ENCODE peak calls at places on chromosome 12, in eight cellular contexts. One of them, this sample, is unnamed.
A peak's percentile ranks its signal among the peaks of the same experiment; 100 is the strongest.

GRCh38 chr12:5499566-5500325 is 67.8 kb downstream of the NTF3 start:
- DNase-seq in fibroblast of mammary gland: no peak
- DNase-seq in upper lobe of right lung: no peak
- DNase-seq in gastrocnemius medialis: no peak
- DNase-seq in epithelial cell of esophagus: no peak
- DNase-seq in osteoblast: no peak
- DNase-seq in HCT116: no peak
- DNase-seq in HFF-Myc: peak; percentile 76
- DNase-seq in this sample: no peak

GRCh38 chr12:12007001-12007712 is 63.6 kb upstream of the BCL2L14 start:
- DNase-seq in fibroblast of mammary gland: peak; percentile 73
- DNase-seq in upper lobe of right lung: no peak
- DNase-seq in gastrocnemius medialis: no peak
- DNase-seq in epithelial cell of esophagus: no peak
- DNase-seq in osteoblast: peak; percentile 88
- DNase-seq in HCT116: no peak
- DNase-seq in HFF-Myc: no peak
- DNase-seq in this sample: no peak

GRCh38 chr12:68269727-68270126 is 16.3 kb upstream of the IL22 start:
- DNase-seq in fibroblast of mammary gland: no peak
- DNase-seq in upper lobe of right lung: no peak
- DNase-seq in gastrocnemius medialis: no peak
- DNase-seq in epithelial cell of esophagus: no peak
- DNase-seq in osteoblast: no peak
- DNase-seq in HCT116: no peak
- DNase-seq in HFF-Myc: no peak
- DNase-seq in this sample: no peak

GRCh38 chr12:8590842-8591545 is 21.7 kb downstream of the AICDA start:
- DNase-seq in fibroblast of mammary gland: peak; percentile 33
- DNase-seq in upper lobe of right lung: no peak
- DNase-seq in gastrocnemius medialis: no peak
- DNase-seq in epithelial cell of esophagus: peak; percentile 63
- DNase-seq in osteoblast: no peak
- DNase-seq in HCT116: no peak
- DNase-seq in HFF-Myc: no peak
- DNase-seq in this sample: no peak

GRCh38 chr12:103858953-103859601 is 18.0 kb upstream of the NT5DC3 start:
- DNase-seq in fibroblast of mammary gland: peak; percentile 94
- DNase-seq in upper lobe of right lung: no peak
- DNase-seq in gastrocnemius medialis: peak; percentile 90
- DNase-seq in epithelial cell of esophagus: peak; percentile 97
- DNase-seq in osteoblast: peak; percentile 93
- DNase-seq in HCT116: peak; percentile 77
- DNase-seq in HFF-Myc: peak; percentile 92
- DNase-seq in this sample: peak; percentile 98

GRCh38 chr12:31321565-31322228 is 4.3 kb downstream of the SINHCAF start:
- DNase-seq in fibroblast of mammary gland: peak; percentile 30
- DNase-seq in upper lobe of right lung: no peak
- DNase-seq in gastrocnemius medialis: no peak
- DNase-seq in epithelial cell of esophagus: no peak
- DNase-seq in osteoblast: no peak
- DNase-seq in HCT116: no peak
- DNase-seq in HFF-Myc: no peak
- DNase-seq in this sample: no peak

GRCh38 chr12:96236221-96236822 is 42.1 kb downstream of the ELK3 start:
- DNase-seq in fibroblast of mammary gland: peak; percentile 94
- DNase-seq in upper lobe of right lung: no peak
- DNase-seq in gastrocnemius medialis: no peak
- DNase-seq in epithelial cell of esophagus: no peak
- DNase-seq in osteoblast: peak; percentile 87
- DNase-seq in HCT116: no peak
- DNase-seq in HFF-Myc: no peak
- DNase-seq in this sample: peak; percentile 90

GRCh38 chr12:2124466-2125023 is 71.8 kb downstream of the CACNA1C start:
- DNase-seq in fibroblast of mammary gland: no peak
- DNase-seq in upper lobe of right lung: no peak
- DNase-seq in gastrocnemius medialis: no peak
- DNase-seq in epithelial cell of esophagus: no peak
- DNase-seq in osteoblast: no peak
- DNase-seq in HCT116: no peak
- DNase-seq in HFF-Myc: no peak
- DNase-seq in this sample: peak; percentile 50

GRCh38 chr12:12123209-12123608 is 52.5 kb downstream of the BCL2L14 start:
- DNase-seq in fibroblast of mammary gland: no peak
- DNase-seq in upper lobe of right lung: no peak
- DNase-seq in gastrocnemius medialis: no peak
- DNase-seq in epithelial cell of esophagus: no peak
- DNase-seq in osteoblast: no peak
- DNase-seq in HCT116: no peak
- DNase-seq in HFF-Myc: no peak
- DNase-seq in this sample: no peak

GRCh38 chr12:56839489-56840442 is 76.6 kb downstream of the HSD17B6 start:
- DNase-seq in fibroblast of mammary gland: peak; percentile 21
- DNase-seq in upper lobe of right lung: peak; percentile 67
- DNase-seq in gastrocnemius medialis: no peak
- DNase-seq in epithelial cell of esophagus: peak; percentile 69
- DNase-seq in osteoblast: no peak
- DNase-seq in HCT116: peak; percentile 48
- DNase-seq in HFF-Myc: peak; percentile 24
- DNase-seq in this sample: no peak

GRCh38 chr12:106049105-106049504 is 89.6 kb downstream of the NUAK1 start:
- DNase-seq in fibroblast of mammary gland: no peak
- DNase-seq in upper lobe of right lung: no peak
- DNase-seq in gastrocnemius medialis: no peak
- DNase-seq in epithelial cell of esophagus: no peak
- DNase-seq in osteoblast: no peak
- DNase-seq in HCT116: no peak
- DNase-seq in HFF-Myc: no peak
- DNase-seq in this sample: no peak

GRCh38 chr12:65892905-65893304 is 68.6 kb downstream of the HMGA2 start:
- DNase-seq in fibroblast of mammary gland: peak; percentile 85
- DNase-seq in upper lobe of right lung: no peak
- DNase-seq in gastrocnemius medialis: no peak
- DNase-seq in epithelial cell of esophagus: peak; percentile 55
- DNase-seq in osteoblast: no peak
- DNase-seq in HCT116: no peak
- DNase-seq in HFF-Myc: peak; percentile 66
- DNase-seq in this sample: no peak

GRCh38 chr12:52149651-52150241 is 42.1 kb downstream of the KRT80 start:
- DNase-seq in fibroblast of mammary gland: no peak
- DNase-seq in upper lobe of right lung: no peak
- DNase-seq in gastrocnemius medialis: no peak
- DNase-seq in epithelial cell of esophagus: peak; percentile 36
- DNase-seq in osteoblast: peak; percentile 74
- DNase-seq in HCT116: no peak
- DNase-seq in HFF-Myc: no peak
- DNase-seq in this sample: peak; percentile 48

GRCh38 chr12:27305673-27306504 is 26.7 kb upstream of the BMAL2 start:
- DNase-seq in fibroblast of mammary gland: peak; percentile 72
- DNase-seq in upper lobe of right lung: no peak
- DNase-seq in gastrocnemius medialis: no peak
- DNase-seq in epithelial cell of esophagus: peak; percentile 41
- DNase-seq in osteoblast: no peak
- DNase-seq in HCT116: peak; percentile 27
- DNase-seq in HFF-Myc: no peak
- DNase-seq in this sample: no peak

GRCh38 chr12:110157539-110157938 is 33.4 kb downstream of the IFT81 start:
- DNase-seq in fibroblast of mammary gland: no peak
- DNase-seq in upper lobe of right lung: no peak
- DNase-seq in gastrocnemius medialis: no peak
- DNase-seq in epithelial cell of esophagus: no peak
- DNase-seq in osteoblast: no peak
- DNase-seq in HCT116: no peak
- DNase-seq in HFF-Myc: no peak
- DNase-seq in this sample: no peak

GRCh38 chr12:95497031-95497430 is 23.1 kb downstream of the METAP2 start:
- DNase-seq in fibroblast of mammary gland: no peak
- DNase-seq in upper lobe of right lung: no peak
- DNase-seq in gastrocnemius medialis: no peak
- DNase-seq in epithelial cell of esophagus: no peak
- DNase-seq in osteoblast: no peak
- DNase-seq in HCT116: no peak
- DNase-seq in HFF-Myc: no peak
- DNase-seq in this sample: no peak

GRCh38 chr12:7108042-7108927 is 729 bp downstream of the C1RL start:
- DNase-seq in fibroblast of mammary gland: peak; percentile 79
- DNase-seq in upper lobe of right lung: peak; percentile 94
- DNase-seq in gastrocnemius medialis: peak; percentile 76
- DNase-seq in epithelial cell of esophagus: peak; percentile 88
- DNase-seq in osteoblast: peak; percentile 94
- DNase-seq in HCT116: peak; percentile 62
- DNase-seq in HFF-Myc: no peak
- DNase-seq in this sample: peak; percentile 91

GRCh38 chr12:111775205-111776193 is 8.8 kb downstream of the ALDH2 start:
- DNase-seq in fibroblast of mammary gland: peak; percentile 84
- DNase-seq in upper lobe of right lung: peak; percentile 92
- DNase-seq in gastrocnemius medialis: peak; percentile 78
- DNase-seq in epithelial cell of esophagus: peak; percentile 60
- DNase-seq in osteoblast: peak; percentile 94
- DNase-seq in HCT116: no peak
- DNase-seq in HFF-Myc: peak; percentile 42
- DNase-seq in this sample: peak; percentile 95

GRCh38 chr12:69583203-69583602 is 2.1 kb upstream of the CCT2 start:
- DNase-seq in fibroblast of mammary gland: no peak
- DNase-seq in upper lobe of right lung: no peak
- DNase-seq in gastrocnemius medialis: no peak
- DNase-seq in epithelial cell of esophagus: peak; percentile 38
- DNase-seq in osteoblast: peak; percentile 14
- DNase-seq in HCT116: no peak
- DNase-seq in HFF-Myc: no peak
- DNase-seq in this sample: no peak

GRCh38 chr12:64696065-64696741 is 63.0 kb downstream of the GNS start:
- DNase-seq in fibroblast of mammary gland: peak; percentile 45
- DNase-seq in upper lobe of right lung: no peak
- DNase-seq in gastrocnemius medialis: no peak
- DNase-seq in epithelial cell of esophagus: peak; percentile 43
- DNase-seq in osteoblast: no peak
- DNase-seq in HCT116: no peak
- DNase-seq in HFF-Myc: no peak
- DNase-seq in this sample: no peak

GRCh38 chr12:92244036-92244435 is 98.4 kb upstream of the BTG1 start:
- DNase-seq in fibroblast of mammary gland: peak; percentile 82
- DNase-seq in upper lobe of right lung: no peak
- DNase-seq in gastrocnemius medialis: peak; percentile 28
- DNase-seq in epithelial cell of esophagus: no peak
- DNase-seq in osteoblast: no peak
- DNase-seq in HCT116: no peak
- DNase-seq in HFF-Myc: no peak
- DNase-seq in this sample: peak; percentile 73

GRCh38 chr12:22935501-22935900 is 310.5 kb downstream of the ETNK1 start:
- DNase-seq in fibroblast of mammary gland: peak; percentile 74
- DNase-seq in upper lobe of right lung: no peak
- DNase-seq in gastrocnemius medialis: no peak
- DNase-seq in epithelial cell of esophagus: peak; percentile 37
- DNase-seq in osteoblast: no peak
- DNase-seq in HCT116: no peak
- DNase-seq in HFF-Myc: no peak
- DNase-seq in this sample: no peak

GRCh38 chr12:120534203-120534702 is at the start of gene RNF10:
- DNase-seq in fibroblast of mammary gland: peak; percentile 89
- DNase-seq in upper lobe of right lung: peak; percentile 83
- DNase-seq in gastrocnemius medialis: peak; percentile 82
- DNase-seq in epithelial cell of esophagus: peak; percentile 88
- DNase-seq in osteoblast: peak; percentile 93
- DNase-seq in HCT116: peak; percentile 87
- DNase-seq in HFF-Myc: peak; percentile 80
- DNase-seq in this sample: peak; percentile 87

GRCh38 chr12:60231301-60231700 is 635.5 kb downstream of the SLC16A7 start:
- DNase-seq in fibroblast of mammary gland: no peak
- DNase-seq in upper lobe of right lung: no peak
- DNase-seq in gastrocnemius medialis: no peak
- DNase-seq in epithelial cell of esophagus: no peak
- DNase-seq in osteoblast: peak; percentile 15
- DNase-seq in HCT116: no peak
- DNase-seq in HFF-Myc: no peak
- DNase-seq in this sample: no peak

GRCh38 chr12:108681317-108681716 is 47.6 kb upstream of the SELPLG start:
- DNase-seq in fibroblast of mammary gland: no peak
- DNase-seq in upper lobe of right lung: no peak
- DNase-seq in gastrocnemius medialis: no peak
- DNase-seq in epithelial cell of esophagus: no peak
- DNase-seq in osteoblast: no peak
- DNase-seq in HCT116: no peak
- DNase-seq in HFF-Myc: no peak
- DNase-seq in this sample: no peak
- TF ChIP-seq CTCF in fibroblast of mammary gland: no peak
- TF ChIP-seq CTCF in upper lobe of right lung: no peak
- TF ChIP-seq CTCF in gastrocnemius medialis: no peak
- TF ChIP-seq CTCF in epithelial cell of esophagus: no peak
- TF ChIP-seq CTCF in osteoblast: no peak
- TF ChIP-seq CTCF in HCT116: no peak
- TF ChIP-seq CTCF in HFF-Myc: no peak
- TF ChIP-seq CTCF in this sample: no peak

GRCh38 chr12:122412851-122413433 is 9.5 kb downstream of the CLIP1 start:
- DNase-seq in fibroblast of mammary gland: peak; percentile 49
- DNase-seq in upper lobe of right lung: no peak
- DNase-seq in gastrocnemius medialis: no peak
- DNase-seq in epithelial cell of esophagus: no peak
- DNase-seq in osteoblast: no peak
- DNase-seq in HCT116: no peak
- DNase-seq in HFF-Myc: no peak
- DNase-seq in this sample: no peak
- H3K4me3 ChIP-seq in fibroblast of mammary gland: no peak overlapping the region
- H3K4me3 ChIP-seq in upper lobe of right lung: no peak overlapping the region
- H3K4me3 ChIP-seq in gastrocnemius medialis: peak overlapping the region; percentile 7
- H3K4me3 ChIP-seq in epithelial cell of esophagus: no peak overlapping the region
- H3K4me3 ChIP-seq in osteoblast: no peak overlapping the region
- H3K4me3 ChIP-seq in HCT116: no peak overlapping the region
- H3K4me3 ChIP-seq in HFF-Myc: no peak overlapping the region
- H3K4me3 ChIP-seq in this sample: no peak overlapping the region

GRCh38 chr12:116760621-116761020 is 22.5 kb downstream of the RNFT2 start:
- DNase-seq in fibroblast of mammary gland: no peak
- DNase-seq in upper lobe of right lung: peak; percentile 8
- DNase-seq in gastrocnemius medialis: no peak
- DNase-seq in epithelial cell of esophagus: no peak
- DNase-seq in osteoblast: no peak
- DNase-seq in HCT116: no peak
- DNase-seq in HFF-Myc: no peak
- DNase-seq in this sample: no peak

GRCh38 chr12:116765271-116765670 is 27.2 kb downstream of the RNFT2 start:
- DNase-seq in fibroblast of mammary gland: peak; percentile 7
- DNase-seq in upper lobe of right lung: no peak
- DNase-seq in gastrocnemius medialis: no peak
- DNase-seq in epithelial cell of esophagus: no peak
- DNase-seq in osteoblast: peak; percentile 62
- DNase-seq in HCT116: no peak
- DNase-seq in HFF-Myc: no peak
- DNase-seq in this sample: no peak

GRCh38 chr12:116761499-116761898 is 23.4 kb downstream of the RNFT2 start:
- DNase-seq in fibroblast of mammary gland: no peak
- DNase-seq in upper lobe of right lung: peak; percentile 10
- DNase-seq in gastrocnemius medialis: no peak
- DNase-seq in epithelial cell of esophagus: no peak
- DNase-seq in osteoblast: no peak
- DNase-seq in HCT116: no peak
- DNase-seq in HFF-Myc: no peak
- DNase-seq in this sample: peak; percentile 30

GRCh38 chr12:116759783-116760581 is 21.9 kb downstream of the RNFT2 start:
- DNase-seq in fibroblast of mammary gland: no peak
- DNase-seq in upper lobe of right lung: peak; percentile 53
- DNase-seq in gastrocnemius medialis: no peak
- DNase-seq in epithelial cell of esophagus: no peak
- DNase-seq in osteoblast: no peak
- DNase-seq in HCT116: peak; percentile 53
- DNase-seq in HFF-Myc: no peak
- DNase-seq in this sample: peak; percentile 41
- TF ChIP-seq CTCF in fibroblast of mammary gland: no peak
- TF ChIP-seq CTCF in upper lobe of right lung: no peak
- TF ChIP-seq CTCF in gastrocnemius medialis: no peak
- TF ChIP-seq CTCF in epithelial cell of esophagus: no peak
- TF ChIP-seq CTCF in osteoblast: no peak
- TF ChIP-seq CTCF in HCT116: peak; percentile 16
- TF ChIP-seq CTCF in HFF-Myc: no peak
- TF ChIP-seq CTCF in this sample: no peak

GRCh38 chr12:124449623-124450375 is 117.6 kb downstream of the NCOR2 start:
- DNase-seq in fibroblast of mammary gland: no peak
- DNase-seq in upper lobe of right lung: no peak
- DNase-seq in gastrocnemius medialis: no peak
- DNase-seq in epithelial cell of esophagus: no peak
- DNase-seq in osteoblast: no peak
- DNase-seq in HCT116: no peak
- DNase-seq in HFF-Myc: no peak
- DNase-seq in this sample: no peak
- H3K4me3 ChIP-seq in fibroblast of mammary gland: no peak overlapping the region
- H3K4me3 ChIP-seq in upper lobe of right lung: no peak overlapping the region
- H3K4me3 ChIP-seq in gastrocnemius medialis: no peak overlapping the region
- H3K4me3 ChIP-seq in epithelial cell of esophagus: no peak overlapping the region
- H3K4me3 ChIP-seq in osteoblast: no peak overlapping the region
- H3K4me3 ChIP-seq in HCT116: no peak overlapping the region
- H3K4me3 ChIP-seq in HFF-Myc: no peak overlapping the region
- H3K4me3 ChIP-seq in this sample: no peak overlapping the region